ENCODE peak calls at places on chromosomes 16 and 17, in ten cellular contexts. N is cardiac fibroblast; H is foreskin fibroblast; X is heart left ventricle; U is MM.1S; R is AG09309; T is right lobe of liver; I is CD8-positive, alpha-beta T cell; J is prostate gland; K is psoas muscle. L is an unnamed sample.

GRCh38 chr17:41919840-41920579 is 1.3 kb upstream of the ACLY start:
- DNase-seq in U (no peak), H (peak), X (no peak), T (peak), R (no peak), J (no peak), I (no peak), N (peak), K (peak), L (no peak)

GRCh38 chr17:80531400-80531799 is 13.2 kb upstream of the RPTOR start:
- DNase-seq in U (no peak), K (no peak), J (no peak), X (no peak), R (no peak), I (no peak), N (no peak), H (no peak), T (no peak), L (no peak)

GRCh38 chr17:54944796-54945195 is 23.7 kb downstream of the COX11 start:
- DNase-seq in X (no peak), J (no peak), K (no peak), U (no peak), T (no peak), R (no peak), I (no peak), N (peak), H (peak), L (no peak)

GRCh38 chr17:45833826-45834439 is 10.7 kb upstream of the SPPL2C start:
- DNase-seq in R (no peak), U (no peak), J (no peak), N (no peak), H (no peak), I (no peak), T (no peak), K (no peak), X (no peak), L (no peak)

GRCh38 chr16:69564845-69565610 is 738 bp upstream of the NFAT5 start:
- DNase-seq in H (peak), N (no peak), K (no peak), T (no peak), X (no peak), J (no peak), U (peak), I (no peak), R (no peak), L (no peak)

GRCh38 chr16:72371307-72372081 is 199.5 kb upstream of the PMFBP1 start:
- DNase-seq in J (no peak), H (peak), U (no peak), T (no peak), I (no peak), N (peak), K (no peak), R (peak), X (no peak), L (no peak)

GRCh38 chr17:64296246-64296645 is 33.2 kb upstream of the TEX2 start:
- DNase-seq in X (no peak), J (no peak), U (no peak), K (no peak), N (no peak), T (no peak), H (no peak), I (no peak), R (no peak), L (no peak)

GRCh38 chr17:49343273-49343672 is 18.8 kb downstream of the ZNF652 start:
- DNase-seq in T (no peak), R (no peak), X (no peak), J (no peak), U (no peak), H (peak), N (peak), I (no peak), K (no peak), L (no peak)

GRCh38 chr17:27956601-27957445 is 63.7 kb upstream of the LYRM9 start:
- DNase-seq in H (no peak), U (no peak), I (no peak), X (no peak), J (no peak), R (no peak), N (peak), K (no peak), T (no peak), L (no peak)

GRCh38 chr17:17128476-17129075 is 77.6 kb downstream of the PLD6 start:
- DNase-seq in K (peak), T (peak), X (no peak), N (no peak), H (no peak), J (no peak), I (no peak), U (no peak), R (no peak), L (no peak)

GRCh38 chr17:77863814-77864161 is 94.7 kb upstream of the TNRC6C start:
- DNase-seq in N (peak), T (no peak), I (no peak), R (no peak), X (peak), H (no peak), U (peak), J (no peak), K (peak), L (no peak)

GRCh38 chr17:52938623-52939230 is 780.2 kb upstream of the CA10 start:
- DNase-seq in T (no peak), I (no peak), R (no peak), N (no peak), H (no peak), J (no peak), X (no peak), U (no peak), K (no peak), L (no peak)

GRCh38 chr17:43552229-43552837 is 6.2 kb upstream of the ETV4 start:
- DNase-seq in I (no peak), R (no peak), N (no peak), X (no peak), J (no peak), U (no peak), T (no peak), K (no peak), H (no peak), L (no peak)

GRCh38 chr17:43341705-43342600 is 56.8 kb upstream of the ARL4D start:
- DNase-seq in R (peak), I (no peak), T (no peak), U (no peak), N (peak), J (no peak), X (no peak), H (peak), K (no peak), L (no peak)

GRCh38 chr17:51828901-51829300 is 329.6 kb downstream of the CA10 start:
- DNase-seq in H (no peak), T (no peak), J (no peak), N (no peak), I (no peak), K (no peak), X (no peak), U (no peak), R (no peak), L (no peak)

GRCh38 chr17:39352511-39352910 is 48.9 kb downstream of the FBXL20 start:
- DNase-seq in T (no peak), K (no peak), I (no peak), R (no peak), N (peak), J (no peak), H (no peak), X (no peak), U (no peak), L (no peak)

GRCh38 chr17:38881600-38882191 is 11.8 kb downstream of the LASP1 start:
- DNase-seq in N (peak), X (peak), K (peak), R (no peak), H (peak), J (no peak), T (no peak), U (no peak), I (no peak), L (no peak)

GRCh38 chr16:49021136-49021535 is 260.5 kb downstream of the CBLN1 start:
- DNase-seq in N (peak), R (peak), X (no peak), U (no peak), J (no peak), H (peak), T (no peak), K (no peak), I (no peak), L (no peak)

GRCh38 chr16:82892327-82892726 is 265.6 kb downstream of the CDH13 start:
- DNase-seq in X (no peak), N (no peak), J (no peak), I (no peak), H (no peak), K (no peak), U (no peak), T (no peak), R (no peak), L (no peak)

GRCh38 chr17:80968602-80969029 is 23.0 kb upstream of the CHMP6 start:
- DNase-seq in X (no peak), T (peak), R (no peak), I (no peak), N (peak), U (no peak), H (peak), J (no peak), K (peak), L (no peak)

GRCh38 chr16:71540-72341 is 690 bp downstream of the RHBDF1 start:
- DNase-seq in I (no peak), K (peak), T (no peak), R (no peak), U (no peak), J (peak), N (peak), X (peak), H (peak), L (no peak)

GRCh38 chr17:12545877-12546513 is 119.7 kb upstream of the MYOCD start:
- DNase-seq in X (peak), K (no peak), J (no peak), I (no peak), N (peak), H (peak), U (peak), T (no peak), R (no peak), L (peak)

GRCh38 chr17:40356906-40357861 is 7.4 kb downstream of the GJD3 start:
- DNase-seq in K (peak), I (no peak), N (no peak), T (peak), J (no peak), X (no peak), H (no peak), U (no peak), R (no peak), L (no peak)

GRCh38 chr17:78255953-78256704 is 24.7 kb downstream of the TMEM235 start:
- DNase-seq in N (no peak), X (no peak), T (no peak), K (no peak), H (no peak), J (no peak), I (no peak), R (no peak), U (no peak), L (no peak)

GRCh38 chr17:2211661-2212327 is 91.8 kb downstream of the SMG6 start:
- DNase-seq in N (no peak), T (no peak), I (no peak), K (no peak), H (no peak), U (no peak), X (no peak), J (no peak), R (no peak), L (no peak)
- TF ChIP-seq CTCF in N (no peak), T (no peak), I (no peak), K (no peak), H (no peak), U (no peak), X (no peak), J (no peak), R (no peak), L (no peak)

DNA sequence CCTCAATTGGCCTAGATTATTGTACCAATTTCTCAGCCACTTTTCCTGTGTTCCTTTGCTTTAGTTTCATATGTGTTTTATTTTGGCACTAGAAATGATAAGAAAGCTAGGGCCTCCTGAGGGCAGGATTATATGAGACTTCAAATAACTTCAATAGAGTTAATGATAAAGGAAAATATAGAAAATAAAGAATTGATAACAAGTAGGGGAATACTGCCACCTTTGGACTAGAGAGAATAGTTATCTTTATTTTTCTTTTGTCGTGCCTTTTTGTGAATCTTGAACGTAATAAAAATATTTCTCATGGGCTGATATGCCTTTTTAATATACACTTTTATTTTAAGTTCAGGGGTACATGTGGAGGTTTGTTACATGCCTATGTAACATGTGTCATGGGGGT is 29.3 kb upstream of the RBL2 start:
- DNase-seq in K (no peak), I (no peak), J (no peak), X (no peak), R (no peak), H (peak), N (no peak), T (no peak), U (no peak), L (no peak)
- TF ChIP-seq CTCF in K (no peak), I (no peak), J (no peak), X (no peak), R (no peak), H (no peak), N (peak), T (no peak), U (no peak), L (no peak)

DNA sequence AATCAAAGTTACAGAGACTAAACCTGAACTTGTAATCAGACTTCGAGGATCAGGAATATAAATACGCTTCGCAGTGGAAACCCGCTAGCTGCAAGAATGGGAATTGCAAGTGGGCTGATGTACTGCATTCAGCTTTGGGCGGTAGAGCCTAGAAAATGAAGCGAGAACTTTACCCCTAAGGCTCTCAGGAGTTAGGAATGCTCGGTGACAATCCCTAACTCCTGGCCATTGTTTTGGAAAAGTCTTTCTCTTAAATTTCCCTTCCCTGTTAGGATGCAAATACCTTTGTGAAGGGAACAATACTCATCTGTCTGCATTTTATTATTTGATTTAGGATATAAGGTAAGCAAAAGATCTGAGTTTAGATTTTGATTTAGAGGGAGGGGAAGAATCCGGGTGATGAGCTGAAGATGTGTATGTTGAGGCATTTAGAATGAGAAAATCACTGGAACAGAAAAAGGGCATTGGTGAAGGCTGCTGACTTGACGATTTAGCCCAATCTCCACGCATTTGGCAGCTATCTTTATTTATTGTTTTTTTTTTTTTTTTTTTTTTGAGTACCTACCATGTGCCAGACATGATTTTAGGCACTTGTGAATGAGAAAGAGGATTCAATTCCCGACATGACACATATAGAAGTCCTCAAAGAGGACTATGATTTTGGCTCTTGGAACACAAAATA is 2.2 kb upstream of the TOX3 start:
- DNase-seq in R (no peak), J (no peak), I (no peak), H (peak), U (no peak), N (no peak), X (no peak), T (no peak), K (no peak), L (no peak)
- TF ChIP-seq CTCF in R (no peak), J (no peak), I (no peak), H (no peak), U (no peak), N (peak), X (no peak), T (no peak), K (no peak), L (no peak)

GRCh38 chr17:67377727-67378443 is 804 bp downstream of the PITPNC1 start:
- DNase-seq in U (peak), X (peak), R (no peak), K (peak), H (peak), J (peak), T (peak), N (peak), I (no peak), L (peak)
- TF ChIP-seq CTCF in U (peak), X (peak), R (peak), K (peak), H (no peak), J (peak), T (no peak), N (peak), I (no peak), L (peak)

GRCh38 chr17:4155980-4156620 is 13.1 kb downstream of the CYB5D2 start:
- DNase-seq in X (no peak), H (no peak), R (no peak), J (no peak), I (no peak), T (no peak), U (no peak), N (no peak), K (no peak), L (no peak)

GRCh38 chr17:4157618-4158333 is 14.8 kb downstream of the CYB5D2 start:
- DNase-seq in K (no peak), I (no peak), H (no peak), N (no peak), X (no peak), U (no peak), T (no peak), J (no peak), R (no peak), L (no peak)

GRCh38 chr17:4154201-4154600 is 11.2 kb downstream of the CYB5D2 start:
- DNase-seq in H (peak), U (no peak), R (no peak), K (no peak), X (no peak), T (no peak), I (no peak), N (no peak), J (no peak), L (peak)

GRCh38 chr17:4159761-4160160 is 16.8 kb downstream of the CYB5D2 start:
- DNase-seq in R (no peak), U (no peak), J (no peak), I (no peak), X (no peak), T (no peak), H (no peak), K (no peak), N (no peak), L (no peak)

DNA sequence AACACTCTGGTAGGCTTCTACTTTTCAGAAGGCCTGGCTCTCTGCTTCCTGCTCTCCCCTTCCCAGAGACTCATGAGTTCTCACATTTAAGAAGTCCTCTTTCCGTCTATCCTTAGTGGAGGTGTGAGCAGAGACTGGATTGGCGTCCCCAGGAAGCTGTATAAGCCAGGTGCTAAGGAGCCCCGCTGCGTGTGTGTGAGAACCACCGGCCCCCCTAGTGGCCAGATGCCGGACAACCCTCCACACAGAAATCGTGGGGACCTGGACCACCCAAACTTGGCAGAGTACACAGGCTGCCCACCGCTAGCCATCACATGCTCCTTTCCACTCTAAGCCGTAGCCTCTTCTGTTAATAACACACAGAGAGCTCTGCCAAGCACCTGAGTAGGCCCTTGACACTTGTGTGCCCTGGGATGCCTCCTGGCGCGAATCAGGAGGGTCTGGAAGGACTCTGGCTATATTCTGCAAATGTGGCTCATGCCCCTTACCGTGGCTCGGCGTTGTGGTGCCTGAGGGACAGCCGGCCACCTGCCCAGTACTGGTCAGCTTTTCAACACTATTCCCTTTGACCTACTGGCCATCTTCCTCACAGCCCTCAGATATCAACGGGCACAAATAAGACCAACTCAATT is 13.9 kb downstream of the CYB5D2 start:
- DNase-seq in N (no peak), T (no peak), K (no peak), J (no peak), H (no peak), X (no peak), R (no peak), U (no peak), I (no peak), L (no peak)
- TF ChIP-seq CTCF in N (no peak), T (no peak), K (peak), J (no peak), H (no peak), X (no peak), R (peak), U (peak), I (no peak), L (no peak)

DNA sequence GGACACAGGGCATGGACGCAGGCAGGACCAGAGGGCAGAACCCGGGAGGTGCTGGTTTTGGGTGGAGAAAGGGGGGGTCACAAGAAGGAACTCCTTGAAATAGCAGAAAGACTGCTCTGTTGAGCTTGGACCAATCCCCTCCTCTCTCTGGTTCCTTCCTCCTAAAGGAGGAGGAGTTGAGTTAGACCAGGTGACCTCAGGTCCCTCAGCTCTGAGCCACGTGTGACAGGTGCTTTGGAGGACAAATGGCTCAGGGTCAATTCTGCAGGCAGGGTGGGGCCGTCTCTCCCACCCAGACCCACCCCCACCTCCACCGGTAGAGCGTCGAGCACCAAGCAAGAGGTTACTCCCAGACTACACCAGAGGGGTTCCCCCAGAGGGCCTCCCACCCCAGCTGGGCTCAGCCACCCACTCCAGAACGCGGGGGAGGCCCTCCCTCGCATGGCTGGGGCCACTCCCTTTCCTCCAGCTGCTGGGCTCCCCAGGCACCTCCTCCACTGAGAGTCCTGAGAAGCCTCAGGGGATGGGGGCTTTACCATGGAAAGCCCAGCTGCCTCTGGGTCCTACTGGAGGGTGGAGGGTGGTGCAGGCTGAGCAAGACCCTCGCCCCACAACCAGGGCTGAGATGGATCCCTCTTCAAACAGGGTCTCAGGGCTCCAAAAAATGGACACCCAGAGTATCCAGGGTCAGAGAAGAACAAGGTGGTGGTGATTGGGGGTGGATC is 7.7 kb downstream of the MYO1C start:
- DNase-seq in U (peak), R (no peak), K (peak), H (peak), N (peak), T (no peak), J (no peak), X (peak), I (no peak), L (peak)
- TF ChIP-seq CTCF in U (no peak), R (peak), K (no peak), H (no peak), N (peak), T (no peak), J (no peak), X (no peak), I (no peak), L (no peak)